ENCODE peak calls at places on chromosome 18, in four cellular contexts. One of them, this sample, is unnamed.

GRCh38 chr18:7683753-7684152 is 116.6 kb downstream of the PTPRM start:
- DNase-seq in CD8-positive, alpha-beta T cell: no peak
- DNase-seq in AG10803: no peak
- DNase-seq in fibroblast of lung: no peak
- DNase-seq in this sample: no peak

GRCh38 chr18:7921938-7922587 is 354.9 kb downstream of the PTPRM start:
- DNase-seq in fibroblast of lung: peak; percentile 73
- DNase-seq in CD8-positive, alpha-beta T cell: no peak
- DNase-seq in AG10803: peak; percentile 52
- DNase-seq in this sample: no peak

GRCh38 chr18:79516441-79516931 is 120.8 kb downstream of the NFATC1 start:
- DNase-seq in CD8-positive, alpha-beta T cell: peak; percentile 72
- DNase-seq in fibroblast of lung: no peak
- DNase-seq in AG10803: no peak
- DNase-seq in this sample: peak; percentile 55

GRCh38 chr18:73983970-73984369 is 163.7 kb downstream of the FBXO15 start:
- DNase-seq in CD8-positive, alpha-beta T cell: no peak
- DNase-seq in fibroblast of lung: no peak
- DNase-seq in AG10803: no peak
- DNase-seq in this sample: no peak

GRCh38 chr18:9578306-9578705 is 36.1 kb downstream of the PPP4R1 start:
- DNase-seq in fibroblast of lung: no peak
- DNase-seq in CD8-positive, alpha-beta T cell: no peak
- DNase-seq in AG10803: no peak
- DNase-seq in this sample: no peak

GRCh38 chr18:50072146-50072545 is 122.8 kb downstream of the MYO5B start:
- DNase-seq in CD8-positive, alpha-beta T cell: no peak
- DNase-seq in AG10803: no peak
- DNase-seq in fibroblast of lung: no peak
- DNase-seq in this sample: no peak

GRCh38 chr18:79975985-79976680 is 11.7 kb downstream of the HSBP1L1 start:
- DNase-seq in AG10803: no peak
- DNase-seq in fibroblast of lung: no peak
- DNase-seq in CD8-positive, alpha-beta T cell: no peak
- DNase-seq in this sample: no peak

GRCh38 chr18:10660485-10660884 is 134.7 kb downstream of the NAPG start:
- DNase-seq in AG10803: peak; percentile 64
- DNase-seq in fibroblast of lung: peak; percentile 30
- DNase-seq in CD8-positive, alpha-beta T cell: no peak
- DNase-seq in this sample: no peak

This sample was measured in T-cell.